ENCODE peak calls at places on chromosome 7, in four cellular contexts. V is lower lobe of right lung; P is stimulated activated CD8-positive, alpha-beta memory T cell treated with anti-CD3 and anti-CD28 coated beads, Interleukin-7, amount 100 ng/mL, for 1 hour; Q is nephron progenitor cell. J is an unnamed sample.

GRCh38 chr7:151091431-151091830 is 5.2 kb downstream of the AGAP3 start:
- DNase-seq in P (no peak), Q (no peak), V (no peak), J (no peak)

GRCh38 chr7:27199820-27200760 is at the start of gene HOXA13:
- DNase-seq in V (no peak), P (no peak), Q (peak), J (peak)

GRCh38 chr7:149669121-149669818 is 104.1 kb downstream of the ZNF467 start:
- DNase-seq in P (no peak), Q (no peak), V (no peak), J (no peak)

GRCh38 chr7:128167791-128168666 is 73.0 kb upstream of the LEP start:
- DNase-seq in P (no peak), V (no peak), Q (peak), J (peak)

GRCh38 chr7:142327555-142327954 is 69.7 kb upstream of the PRSS58 start:
- DNase-seq in V (no peak), P (no peak), Q (no peak), J (no peak)

GRCh38 chr7:107327986-107328569 is 141.8 kb upstream of the GPR22 start:
- DNase-seq in V (no peak), P (no peak), Q (no peak), J (no peak)

GRCh38 chr7:46747222-46747621 is 826.1 kb upstream of the IGFBP3 start:
- DNase-seq in P (no peak), V (no peak), Q (peak), J (no peak)

GRCh38 chr7:132469681-132470080 is 106.6 kb downstream of the PLXNA4 start:
- DNase-seq in V (no peak), P (no peak), Q (no peak), J (no peak)

GRCh38 chr7:16078076-16078952 is 343.0 kb downstream of the CRPPA start:
- DNase-seq in V (no peak), Q (peak), P (no peak), J (peak)

GRCh38 chr7:1242601-1243289 is 10.1 kb downstream of the UNCX start:
- DNase-seq in P (no peak), V (no peak), Q (peak), J (peak)

GRCh38 chr7:14085901-14086300 is 96.4 kb upstream of the ETV1 start:
- DNase-seq in V (no peak), P (no peak), Q (no peak), J (no peak)

GRCh38 chr7:106812027-106812643 is 52.9 kb upstream of the PIK3CG start:
- DNase-seq in V (peak), Q (no peak), P (no peak), J (no peak)

J was measured in retina.